ENCODE peak calls at places on chromosomes 4 and X, in nine cellular contexts. Z is AG10803; R is cardiac muscle cell; H is activated CD4-positive, alpha-beta T cell treated with anti-CD3 and anti-CD28 coated beads for 36 hours; S is astrocyte of the spinal cord; G is activated T-cell treated with anti-CD3 and anti-CD28 coated beads for 1 hour; D is NCI-H748 treated with DMSO at 0.1 percent for 48 hours; T is Caco-2; I is left ventricle myocardium inferior. K is an unnamed sample.
A peak's percentile ranks its signal among the peaks of the same experiment; 100 is the strongest.

GRCh38 chr4:2944882-2945526 is 18.2 kb downstream of the NOP14 start:
- DNase-seq in I (no peak), R (no peak), T (no peak), H (no peak), Z (no peak), D (no peak), S (no peak), G (no peak), K (no peak)

GRCh38 chr4:6194458-6195195 is 5.7 kb downstream of the JAKMIP1 start:
- DNase-seq in T (no peak), I (no peak), H (no peak), D (no peak), G (no peak), R (no peak), Z (no peak), S (no peak), K (no peak)

GRCh38 chr4:8269535-8270417 is at the start of gene HTRA3:
- DNase-seq in R (peak; percentile 86), Z (no peak), H (no peak), G (no peak), S (no peak), D (no peak), I (peak; percentile 74), T (peak; percentile 55), K (no peak)

GRCh38 chr4:152160236-152160800 is 375.6 kb downstream of the FBXW7 start:
- DNase-seq in S (no peak), I (no peak), T (no peak), D (no peak), H (no peak), Z (no peak), G (no peak), R (no peak), K (no peak)

GRCh38 chr4:114116861-114117260 is 137.4 kb upstream of the ARSJ start:
- DNase-seq in D (no peak), S (no peak), T (no peak), H (no peak), G (no peak), R (no peak), I (no peak), Z (no peak), K (no peak)

GRCh38 chrX:107503996-107504395 is 54.5 kb downstream of the FRMPD3 start:
- DNase-seq in G (no peak), T (no peak), H (no peak), Z (no peak), S (no peak), I (no peak), R (no peak), D (no peak), K (no peak)

GRCh38 chrX:24153796-24154189 is 4.3 kb downstream of the ZFX start:
- DNase-seq in T (no peak), R (no peak), S (no peak), Z (no peak), G (no peak), I (no peak), D (no peak), H (no peak), K (no peak)

GRCh38 chr4:171983935-171984805 is 171.0 kb downstream of the GALNTL6 start:
- DNase-seq in Z (no peak), G (no peak), D (no peak), I (no peak), R (no peak), T (no peak), S (peak; percentile 16), H (no peak), K (no peak)

GRCh38 chr4:158446106-158446505 is 75.6 kb upstream of the RXFP1 start:
- DNase-seq in T (no peak), I (no peak), S (no peak), H (no peak), Z (peak; percentile 68), R (peak; percentile 78), D (no peak), G (no peak), K (no peak)

GRCh38 chrX:110087485-110088356 is 84.8 kb downstream of the TMEM164 start:
- DNase-seq in Z (peak; percentile 88), G (no peak), R (peak; percentile 88), S (peak; percentile 91), T (peak; percentile 0), D (no peak), I (no peak), H (peak; percentile 18), K (peak; percentile 30)

GRCh38 chr4:108060164-108060563 is 70.5 kb downstream of the HADH start:
- DNase-seq in Z (peak; percentile 47), H (no peak), D (peak; percentile 0), R (peak; percentile 50), T (no peak), I (no peak), S (peak; percentile 58), G (no peak), K (no peak)

GRCh38 chrX:46218373-46218772 is 326.8 kb downstream of the ZNF674 start:
- DNase-seq in D (no peak), T (no peak), Z (no peak), G (no peak), R (no peak), H (no peak), I (no peak), S (no peak), K (no peak)

GRCh38 chr4:2068566-2068965 is 9.4 kb downstream of the NAT8L start:
- DNase-seq in S (no peak), H (no peak), R (no peak), T (no peak), Z (no peak), I (no peak), D (no peak), G (no peak), K (no peak)

GRCh38 chr4:170093978-170094377 is 4.2 kb upstream of the AADAT start:
- DNase-seq in S (no peak), H (no peak), R (no peak), Z (no peak), G (no peak), T (no peak), D (no peak), I (no peak), K (no peak)

GRCh38 chr4:94486372-94486801 is 34.6 kb downstream of the PDLIM5 start:
- DNase-seq in T (no peak), D (no peak), Z (no peak), G (no peak), S (peak; percentile 64), H (no peak), I (no peak), R (peak; percentile 55), K (no peak)